ENCODE peak calls at places on chromosomes 3 and 15, in four cellular contexts. K is colonic mucosa, U is H9, B is mesendoderm. V is an unnamed sample.

GRCh38 chr15:70245932-70246622 is 148.4 kb upstream of the TLE3 start:
- DNase-seq in K (no peak), B (no peak), U (no peak), V (no peak)

GRCh38 chr3:155398046-155398445 is 104.6 kb upstream of the STRIT1 start:
- DNase-seq in K (no peak), B (no peak), U (no peak), V (no peak)

GRCh38 chr3:124927454-124928079 is 7.0 kb downstream of the MUC13 start:
- DNase-seq in U (no peak), K (no peak), B (no peak), V (no peak)

GRCh38 chr3:111691293-111691909 is 96.3 kb upstream of the ZBED2 start:
- DNase-seq in B (peak; percentile 54), K (no peak), U (no peak), V (peak; percentile 37)

GRCh38 chr3:84891851-84892250 is 66.9 kb upstream of the CADM2 start:
- DNase-seq in K (no peak), B (no peak), U (no peak), V (no peak)

GRCh38 chr3:14524311-14524711 is 15.8 kb downstream of the GRIP2 start:
- DNase-seq in U (peak; percentile 20), K (no peak), B (no peak), V (no peak)

GRCh38 chr3:98376631-98377030 is 13.8 kb upstream of the OR5K3 start:
- DNase-seq in K (no peak), B (peak; percentile 88), U (no peak), V (no peak)

GRCh38 chr15:70826634-70827033 is 27.3 kb downstream of the LARP6 start:
- DNase-seq in K (peak; percentile 32), B (no peak), U (no peak), V (no peak)

GRCh38 chr3:30408105-30408557 is 198.3 kb upstream of the TGFBR2 start:
- DNase-seq in U (no peak), K (no peak), B (no peak), V (no peak)

GRCh38 chr3:21170964-21171363 is 580.0 kb downstream of the ZNF385D start:
- DNase-seq in B (peak; percentile 73), K (no peak), U (peak; percentile 34), V (peak; percentile 64)

GRCh38 chr3:14252321-14253021 is 73.9 kb downstream of the LSM3 start:
- DNase-seq in K (no peak), B (no peak), U (no peak), V (no peak)

GRCh38 chr3:2099779-2100191 is 1.1 kb downstream of the CNTN4 start:
- DNase-seq in U (peak; percentile 57), K (peak; percentile 29), B (peak; percentile 60), V (peak; percentile 59)
- H3K27me3 ChIP-seq in U (peaks cover 33% of the 10 kb centered on the region), K (peaks cover 20% of the 10 kb centered on the region), B (peaks cover 3% of the 10 kb centered on the region), V (peaks cover 79% of the 10 kb centered on the region)

GRCh38 chr3:185145511-185145910 is 7.3 kb downstream of the C3orf70 start:
- DNase-seq in U (no peak), B (no peak), K (no peak), V (no peak)
- H3K4me1 ChIP-seq in U (no peaks in the 10 kb centered on the region), B (no peaks in the 10 kb centered on the region), K (no peaks in the 10 kb centered on the region), V (peaks cover 4% of the 10 kb centered on the region)

GRCh38 chr3:73070675-73071575 is 9.5 kb downstream of the EBLN2 start:
- DNase-seq in U (no peak), K (no peak), B (no peak), V (no peak)

GRCh38 chr3:73072634-73073033 is 11.2 kb downstream of the EBLN2 start:
- DNase-seq in B (no peak), U (no peak), K (no peak), V (no peak)

GRCh38 chr3:73069775-73070444 is 8.5 kb downstream of the EBLN2 start:
- DNase-seq in U (no peak), B (no peak), K (no peak), V (no peak)

GRCh38 chr3:73073091-73073707 is 11.7 kb downstream of the EBLN2 start:
- DNase-seq in U (no peak), B (no peak), K (no peak), V (peak; percentile 65)

GRCh38 chr3:73071952-73072351 is 10.5 kb downstream of the EBLN2 start:
- DNase-seq in U (no peak), B (no peak), K (no peak), V (no peak)
- H3K9ac ChIP-seq in U (no peak overlapping the region), B (no peak overlapping the region), K (no peak overlapping the region), V (no peak overlapping the region)

DNA sequence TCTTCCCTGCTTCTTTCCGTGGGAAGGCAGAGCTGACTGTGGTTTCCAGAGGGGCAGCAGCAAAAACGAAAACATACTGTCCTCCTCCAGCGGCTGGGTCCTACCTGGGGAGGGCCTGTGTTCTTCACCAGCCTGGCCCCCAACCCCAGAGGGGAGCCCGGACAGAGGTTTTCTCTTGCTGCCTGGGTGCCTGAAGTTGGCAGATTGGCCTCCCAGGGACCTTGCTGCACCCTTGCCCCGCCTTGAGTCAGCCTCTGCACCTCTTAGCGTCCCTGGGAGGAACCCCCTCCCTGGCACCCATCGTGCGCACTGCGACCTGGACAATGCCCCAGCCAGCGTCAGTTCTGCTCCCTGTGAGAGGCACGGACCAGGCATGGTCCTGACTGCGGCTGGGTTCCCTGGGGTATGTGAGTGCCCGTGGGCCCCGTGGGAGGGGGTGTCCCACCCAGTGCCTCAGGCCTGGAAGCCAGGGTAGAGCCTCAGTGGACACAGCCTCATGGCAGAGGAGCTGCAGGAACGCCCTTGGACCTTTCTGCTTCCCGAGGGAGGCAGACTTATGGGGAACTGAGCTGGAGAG is 56.8 kb upstream of the PRR23E start:
- DNase-seq in B (no peak), U (no peak), K (no peak), V (no peak)
- H3K27me3 ChIP-seq in B (peaks cover 5% of the 10 kb centered on the region), U (peaks cover 11% of the 10 kb centered on the region), K (peaks cover 29% of the 10 kb centered on the region), V (peaks cover 40% of the 10 kb centered on the region)